ENCODE peak calls at places on chromosomes 3 and 15, in seven cellular contexts. V is neuronal stem cell; C is CD8-positive, alpha-beta memory T cell; E is HCT116; G is uterus; B is CD4-positive, alpha-beta T cell; J is H9. U is an unnamed sample.
A peak's percentile ranks its signal among the peaks of the same experiment; 100 is the strongest.

GRCh38 chr3:65856907-65857306 is 181.8 kb downstream of the MAGI1 start:
- DNase-seq in J (no peak), C (no peak), G (no peak), V (no peak), E (no peak), B (no peak), U (no peak)

GRCh38 chr3:184135149-184135910 is at the start of gene EIF2B5:
- DNase-seq in E (peak; percentile 89), B (peak; percentile 83), J (peak; percentile 91), V (peak; percentile 92), C (peak; percentile 75), G (peak; percentile 91), U (peak; percentile 81)

GRCh38 chr15:33031324-33031736 is 163.2 kb downstream of the FMN1 start:
- DNase-seq in E (no peak), G (no peak), B (no peak), C (no peak), V (no peak), J (no peak), U (no peak)

GRCh38 chr3:67719333-67719732 is 64.9 kb upstream of the SUCLG2 start:
- DNase-seq in J (no peak), B (no peak), C (no peak), V (no peak), E (no peak), G (no peak), U (no peak)

GRCh38 chr3:113485161-113485609 is 29.8 kb downstream of the SPICE1 start:
- DNase-seq in G (no peak), B (peak; percentile 21), V (no peak), E (no peak), C (peak; percentile 3), J (no peak), U (peak; percentile 44)

GRCh38 chr3:158430968-158431367 is 140.0 kb upstream of the MLF1 start:
- DNase-seq in C (no peak), J (no peak), E (no peak), V (no peak), G (no peak), B (no peak), U (no peak)

GRCh38 chr3:124824286-124824915 is 62.8 kb downstream of the ITGB5 start:
- DNase-seq in J (no peak), C (no peak), V (no peak), G (no peak), B (no peak), E (no peak), U (no peak)

GRCh38 chr15:68354923-68355322 is 77.0 kb downstream of the ITGA11 start:
- DNase-seq in C (no peak), J (no peak), G (peak; percentile 89), E (peak; percentile 64), B (no peak), V (no peak), U (no peak)

GRCh38 chr3:102085431-102086226 is 236.3 kb downstream of the NFKBIZ start:
- DNase-seq in V (no peak), C (no peak), B (no peak), E (no peak), J (no peak), G (no peak), U (peak; percentile 81)

GRCh38 chr3:72155391-72156064 is 370.6 kb upstream of the PROK2 start:
- DNase-seq in C (no peak), J (no peak), B (no peak), G (peak; percentile 86), E (no peak), V (no peak), U (no peak)

GRCh38 chr15:75043509-75044257 is 20.3 kb downstream of the PPCDC start:
- DNase-seq in G (peak; percentile 95), C (no peak), V (no peak), J (no peak), B (no peak), E (no peak), U (no peak)

GRCh38 chr3:129824926-129825541 is 68.5 kb downstream of the TMCC1 start:
- DNase-seq in G (no peak), V (peak; percentile 58), J (peak; percentile 47), C (peak; percentile 14), E (peak; percentile 58), B (peak; percentile 2), U (peak; percentile 24)

GRCh38 chr3:134299185-134299887 is 48.7 kb upstream of the RYK start:
- DNase-seq in G (no peak), E (no peak), V (no peak), J (no peak), B (no peak), C (no peak), U (peak; percentile 8)

GRCh38 chr15:64810499-64811326 is 14.7 kb downstream of the PIF1 start:
- DNase-seq in C (no peak), J (peak; percentile 88), V (no peak), E (no peak), G (no peak), B (no peak), U (no peak)

GRCh38 chr15:78509726-78510312 is 2.4 kb downstream of the HYKK start:
- DNase-seq in C (no peak), G (no peak), B (no peak), J (no peak), E (no peak), V (no peak), U (no peak)

GRCh38 chr3:157865449-157865862 is 240.8 kb downstream of the SHOX2 start:
- DNase-seq in V (peak; percentile 30), B (no peak), C (peak; percentile 3), G (no peak), J (peak; percentile 80), E (peak; percentile 42), U (peak; percentile 20)

GRCh38 chr3:127337001-127337400 is 49.2 kb upstream of the PRR20G start:
- DNase-seq in J (no peak), G (no peak), B (no peak), E (no peak), C (no peak), V (no peak), U (no peak)

GRCh38 chr3:119652306-119653033 is 7.9 kb downstream of the POPDC2 start:
- DNase-seq in J (no peak), C (no peak), E (no peak), G (no peak), V (no peak), B (no peak), U (no peak)

GRCh38 chr15:22942877-22943276 is 37.3 kb downstream of the CYFIP1 start:
- DNase-seq in J (no peak), V (no peak), C (no peak), G (no peak), B (no peak), E (no peak), U (no peak)

GRCh38 chr15:22947101-22948000 is 32.8 kb downstream of the CYFIP1 start:
- DNase-seq in C (no peak), E (no peak), G (no peak), J (no peak), V (no peak), B (no peak), U (no peak)

GRCh38 chr15:22942306-22942855 is 37.8 kb downstream of the CYFIP1 start:
- DNase-seq in G (no peak), B (no peak), J (no peak), C (no peak), E (no peak), V (no peak), U (no peak)

GRCh38 chr15:22944651-22945050 is 35.5 kb downstream of the CYFIP1 start:
- DNase-seq in C (no peak), G (no peak), B (no peak), J (no peak), E (no peak), V (no peak), U (no peak)

DNA sequence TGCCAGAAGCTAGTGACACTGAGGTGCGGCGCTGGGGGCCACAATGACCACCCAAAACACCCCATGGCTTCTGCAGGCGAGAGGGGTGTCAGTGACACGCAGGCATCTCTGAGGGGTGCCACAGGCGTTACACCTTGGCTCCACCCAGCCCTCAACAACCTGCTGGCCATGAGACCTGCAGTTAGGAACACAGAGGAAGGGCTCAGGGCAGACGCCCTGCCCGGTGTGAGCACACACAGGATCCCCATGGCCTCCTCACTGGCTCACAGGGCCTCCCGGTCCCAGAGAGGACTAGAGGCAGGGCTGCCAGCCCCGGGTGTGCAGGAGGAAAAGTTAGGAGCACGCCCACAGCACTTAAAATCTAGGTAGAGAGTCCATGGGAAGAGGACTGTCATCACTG is 35.1 kb downstream of the CYFIP1 start:
- DNase-seq in V (no peak), J (no peak), C (no peak), B (no peak), G (no peak), E (no peak), U (no peak)
- H3K27ac ChIP-seq in V (no peak overlapping the region), J (no peak overlapping the region), C (no peak overlapping the region), B (no peak overlapping the region), G (no peak overlapping the region), E (no peak overlapping the region), U (no peak overlapping the region)

GRCh38 chr3:6147883-6148282 is 713.0 kb upstream of the GRM7 start:
- DNase-seq in J (no peak), B (no peak), C (no peak), V (no peak), E (no peak), G (no peak), U (no peak)

DNA sequence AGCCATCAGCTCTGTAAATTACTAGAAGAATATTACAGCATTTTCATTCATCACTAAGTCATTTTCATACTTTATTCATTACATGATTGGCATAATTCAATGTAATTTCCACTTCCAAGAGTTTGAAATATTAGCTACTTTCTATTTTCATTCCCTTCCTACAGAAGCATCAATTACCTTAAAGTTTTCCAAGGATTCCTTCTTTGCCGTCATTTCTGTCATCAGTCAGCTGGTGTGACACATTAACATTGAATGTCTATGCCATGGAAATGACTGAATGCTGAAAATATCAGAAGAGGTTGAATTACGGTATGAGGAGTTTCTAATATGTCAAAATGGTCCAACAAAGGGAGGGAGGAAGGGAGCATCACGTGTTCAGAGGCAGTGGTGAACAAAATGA is 718.2 kb upstream of the GRM7 start:
- DNase-seq in C (no peak), V (no peak), J (no peak), G (no peak), B (no peak), E (no peak), U (no peak)
- H3K9me3 ChIP-seq in C (no peaks in the 10 kb centered on the region), V (no peaks in the 10 kb centered on the region), J (no peaks in the 10 kb centered on the region), G (no peaks in the 10 kb centered on the region), B (no peaks in the 10 kb centered on the region), E (no peaks in the 10 kb centered on the region), U (no peaks in the 10 kb centered on the region)

DNA sequence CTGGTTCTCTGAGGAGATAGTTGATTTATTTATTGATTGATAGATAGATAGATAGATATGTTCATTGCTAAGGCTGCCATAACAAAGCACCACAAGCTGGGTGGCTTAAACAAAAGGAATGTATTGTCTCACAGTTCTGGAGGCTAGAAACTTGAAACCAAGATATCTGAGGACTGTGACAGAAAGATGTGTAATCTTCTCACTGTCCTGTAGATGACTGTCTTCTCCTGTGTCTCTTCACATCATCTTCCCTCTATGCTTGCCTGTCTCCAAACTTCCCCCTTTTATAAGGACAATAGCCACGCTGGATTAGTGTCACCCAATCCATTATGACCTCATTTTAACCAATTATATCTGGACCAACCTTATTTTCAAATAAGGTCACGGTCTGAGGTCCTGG is 41.0 kb downstream of the GNB4 start:
- DNase-seq in B (no peak), J (no peak), V (no peak), C (no peak), E (no peak), G (no peak), U (no peak)
- H3K27ac ChIP-seq in B (no peak overlapping the region), J (no peak overlapping the region), V (no peak overlapping the region), C (no peak overlapping the region), E (no peak overlapping the region), G (no peak overlapping the region), U (no peak overlapping the region)

DNA sequence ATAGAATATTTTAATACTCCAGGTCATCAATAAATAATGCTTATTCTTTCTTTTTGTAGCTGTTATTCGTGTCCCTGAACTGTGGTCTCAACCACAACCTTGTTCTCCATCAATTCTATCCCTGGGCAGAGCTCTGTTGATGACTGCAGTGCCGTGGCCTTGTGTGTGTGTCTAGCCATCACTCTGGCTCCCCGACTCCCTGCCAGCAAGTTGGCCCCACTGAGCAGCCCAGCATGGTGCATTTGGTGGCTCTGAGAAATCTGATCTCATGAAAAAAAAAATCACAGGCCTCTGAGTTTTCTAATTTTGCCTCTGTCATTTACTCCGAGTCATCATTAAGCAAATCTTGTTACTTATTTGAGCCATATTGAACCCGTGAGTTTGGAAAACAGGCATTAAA is 164.7 kb downstream of the GOLGA6L6 start:
- DNase-seq in C (no peak), J (no peak), E (no peak), V (no peak), B (no peak), G (no peak), U (no peak)
- H3K9me3 ChIP-seq in C (no peaks in the 10 kb centered on the region), J (peaks cover 95% of the 10 kb centered on the region), E (peaks cover 51% of the 10 kb centered on the region), V (no peaks in the 10 kb centered on the region), B (no peaks in the 10 kb centered on the region), G (no peaks in the 10 kb centered on the region), U (no peaks in the 10 kb centered on the region)